ENCODE peak calls at places on chromosomes 1 and 21, in five cellular contexts. C is CD8-positive, alpha-beta memory T cell; U is tibial nerve; J is upper lobe of left lung; P is iPS DF 6.9. A is an unnamed sample.

GRCh38 chr1:17586172-17586963 is 46.9 kb downstream of the ARHGEF10L start:
- DNase-seq in C (no peak), U (no peak), J (no peak), P (no peak), A (no peak)

GRCh38 chr1:73333847-73334503 is 864.0 kb downstream of the LRRIQ3 start:
- DNase-seq in C (no peak), U (no peak), J (no peak), P (no peak), A (no peak)

GRCh38 chr1:99554727-99555126 is 91.2 kb upstream of the PALMD start:
- DNase-seq in C (no peak), U (no peak), J (no peak), P (no peak), A (no peak)

GRCh38 chr1:3003941-3004270 is 17.4 kb upstream of the ACTRT2 start:
- DNase-seq in C (no peak), U (no peak), J (peak; percentile 48), P (no peak), A (no peak)

GRCh38 chr1:24191860-24192259 is 4.8 kb upstream of the IFNLR1 start:
- DNase-seq in C (no peak), U (no peak), J (no peak), P (no peak), A (no peak)

GRCh38 chr1:200628223-200628868 is 7.8 kb upstream of the KIF14 start:
- DNase-seq in C (peak; percentile 20), U (no peak), J (no peak), P (no peak), A (no peak)

GRCh38 chr1:52672946-52673345 is 25.2 kb downstream of the COA7 start:
- DNase-seq in C (no peak), U (no peak), J (no peak), P (no peak), A (no peak)

GRCh38 chr1:92951141-92951582 is 10.1 kb downstream of the DIPK1A start:
- DNase-seq in C (no peak), U (no peak), J (no peak), P (no peak), A (no peak)

GRCh38 chr1:54252371-54252770 is 52.4 kb downstream of the MRPL37 start:
- DNase-seq in C (no peak), U (no peak), J (no peak), P (no peak), A (no peak)

GRCh38 chr21:24045775-24046215 is 1561.5 kb downstream of the MRPL39 start:
- DNase-seq in C (no peak), U (peak; percentile 41), J (no peak), P (no peak), A (peak; percentile 77)

GRCh38 chr1:152941037-152941700 is 5.8 kb upstream of the SPRR5 start:
- DNase-seq in C (no peak), U (no peak), J (no peak), P (no peak), A (no peak)

GRCh38 chr1:225853441-225853840 is 28.7 kb downstream of the TMEM63A start:
- DNase-seq in C (no peak), U (no peak), J (no peak), P (no peak), A (no peak)

GRCh38 chr1:119372493-119373086 is 4.0 kb downstream of the HAO2 start:
- DNase-seq in C (no peak), U (no peak), J (no peak), P (peak; percentile 64), A (no peak)

GRCh38 chr1:153921080-153921802 is 1.5 kb downstream of the GATAD2B start:
- DNase-seq in C (no peak), U (no peak), J (no peak), P (no peak), A (no peak)

GRCh38 chr1:54052470-54052933 is 502 bp downstream of the TMEM59 start:
- DNase-seq in C (peak; percentile 43), U (no peak), J (no peak), P (no peak), A (no peak)

GRCh38 chr1:72006092-72006491 is 276.2 kb downstream of the NEGR1 start:
- DNase-seq in C (no peak), U (no peak), J (no peak), P (no peak), A (no peak)

GRCh38 chr1:56034847-56035483 is 544.4 kb downstream of the PLPP3 start:
- DNase-seq in C (no peak), U (no peak), J (no peak), P (no peak), A (no peak)

GRCh38 chr1:15578921-15579682 is 5.7 kb downstream of the AGMAT start:
- DNase-seq in C (no peak), U (no peak), J (no peak), P (no peak), A (no peak)

GRCh38 chr1:80656011-80656627 is 1144.6 kb upstream of the ADGRL2 start:
- DNase-seq in C (no peak), U (no peak), J (no peak), P (no peak), A (no peak)

GRCh38 chr1:234851450-234852438 is 241.8 kb upstream of the IRF2BP2 start:
- DNase-seq in C (no peak), U (no peak), J (no peak), P (no peak), A (no peak)

GRCh38 chr1:42403880-42404400 is 23.3 kb downstream of the RIMKLA start:
- DNase-seq in C (no peak), U (no peak), J (no peak), P (no peak), A (no peak)

GRCh38 chr1:77100870-77101269 is 118.4 kb downstream of the PIGK start:
- DNase-seq in C (no peak), U (no peak), J (no peak), P (no peak), A (no peak)

GRCh38 chr1:202964755-202965440 is 2.2 kb downstream of the CYB5R1 start:
- DNase-seq in C (no peak), U (no peak), J (no peak), P (no peak), A (no peak)

GRCh38 chr1:11519629-11520031 is 40.7 kb downstream of the DISP3 start:
- DNase-seq in C (no peak), U (no peak), J (no peak), P (no peak), A (no peak)

GRCh38 chr1:13593511-13594131 is 10.0 kb downstream of the PDPN start:
- DNase-seq in C (no peak), U (peak; percentile 45), J (no peak), P (no peak), A (peak; percentile 69)

GRCh38 chr1:5830771-5831599 is 161.2 kb downstream of the NPHP4 start:
- DNase-seq in C (no peak), U (no peak), J (peak; percentile 50), P (peak; percentile 87), A (no peak)

GRCh38 chr1:34984435-34985062 is 598 bp downstream of the TMEM35B start:
- DNase-seq in C (no peak), U (no peak), J (no peak), P (no peak), A (peak; percentile 65)

GRCh38 chr1:48744032-48744431 is 32.7 kb downstream of the BEND5 start:
- DNase-seq in C (no peak), U (no peak), J (no peak), P (no peak), A (no peak)

GRCh38 chr21:26506951-26507350 is 66.1 kb downstream of the CYYR1 start:
- DNase-seq in C (no peak), U (no peak), J (no peak), P (no peak), A (no peak)

GRCh38 chr1:220526294-220526693 is 1.6 kb upstream of the MARK1 start:
- DNase-seq in C (no peak), U (no peak), J (no peak), P (no peak), A (no peak)

GRCh38 chr1:235597867-235598553 is 51.6 kb downstream of the GNG4 start:
- DNase-seq in C (no peak), U (no peak), J (no peak), P (no peak), A (no peak)

GRCh38 chr1:58888776-58889341 is 105.0 kb upstream of the JUN start:
- DNase-seq in C (no peak), U (no peak), J (no peak), P (no peak), A (no peak)

GRCh38 chr1:37255111-37255795 is 219.1 kb upstream of the ZC3H12A start:
- DNase-seq in C (no peak), U (no peak), J (no peak), P (peak; percentile 68), A (no peak)

DNA sequence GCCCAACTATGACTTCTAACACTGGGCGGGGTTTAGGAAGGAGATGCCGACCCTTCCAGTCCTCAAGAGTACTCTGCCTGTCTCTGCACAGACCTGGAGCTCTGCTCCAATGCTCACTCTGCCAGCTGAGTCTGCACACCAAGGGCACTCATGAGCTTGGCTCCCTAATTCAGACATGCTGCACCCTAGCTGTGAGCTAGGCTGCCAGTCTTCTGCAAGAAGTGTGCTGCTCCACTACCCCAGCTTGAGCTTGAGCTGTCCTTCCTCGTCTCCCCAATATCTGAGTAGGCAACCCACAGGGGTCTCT is 13.2 kb downstream of the TP53BP2 start:
- DNase-seq in C (no peak), U (no peak), J (no peak), P (no peak), A (no peak)
- H3K4me1 ChIP-seq in C (peaks cover 61% of the 10 kb centered on the region), U (peaks cover 34% of the 10 kb centered on the region), J (peaks cover 55% of the 10 kb centered on the region), P (peaks cover 3% of the 10 kb centered on the region), A (peaks cover 66% of the 10 kb centered on the region)

GRCh38 chr1:181086926-181087325 is 1.6 kb upstream of the IER5 start:
- DNase-seq in C (no peak), U (no peak), J (no peak), P (no peak), A (no peak)
- H3K4me3 ChIP-seq in C (no peak overlapping the region), U (no peak overlapping the region), J (no peak overlapping the region), P (no peak overlapping the region), A (no peak overlapping the region)

GRCh38 chr1:64470670-64471217 is 815 bp downstream of the CACHD1 start:
- DNase-seq in C (no peak), U (no peak), J (peak; percentile 90), P (no peak), A (no peak)

GRCh38 chr1:64472805-64473204 is 2.9 kb downstream of the CACHD1 start:
- DNase-seq in C (no peak), U (no peak), J (no peak), P (peak; percentile 98), A (no peak)

GRCh38 chr1:64471724-64472276 is 1.9 kb downstream of the CACHD1 start:
- DNase-seq in C (no peak), U (no peak), J (no peak), P (no peak), A (no peak)

GRCh38 chr1:64469977-64470669 is at the start of gene CACHD1:
- DNase-seq in C (no peak), U (peak; percentile 42), J (peak; percentile 94), P (no peak), A (peak; percentile 86)

GRCh38 chr1:64471218-64471719 is 1.3 kb downstream of the CACHD1 start:
- DNase-seq in C (no peak), U (no peak), J (peak; percentile 86), P (no peak), A (no peak)
- H3K4me1 ChIP-seq in C (no peaks in the 10 kb centered on the region), U (no peaks in the 10 kb centered on the region), J (peaks cover 37% of the 10 kb centered on the region), P (peaks cover 11% of the 10 kb centered on the region), A (no peaks in the 10 kb centered on the region)

GRCh38 chr21:41529769-41530168 is 21.8 kb upstream of the TMPRSS2 start:
- DNase-seq in C (no peak), U (no peak), J (no peak), P (no peak), A (no peak)

GRCh38 chr21:41526478-41527087 is 18.6 kb upstream of the TMPRSS2 start:
- DNase-seq in C (no peak), U (no peak), J (no peak), P (no peak), A (no peak)

GRCh38 chr21:41536076-41536826 is 28.3 kb upstream of the TMPRSS2 start:
- DNase-seq in C (no peak), U (no peak), J (no peak), P (no peak), A (no peak)

GRCh38 chr21:41530366-41530765 is 22.4 kb upstream of the TMPRSS2 start:
- DNase-seq in C (no peak), U (no peak), J (no peak), P (no peak), A (no peak)
- H3K4me3 ChIP-seq in C (no peak overlapping the region), U (no peak overlapping the region), J (no peak overlapping the region), P (no peak overlapping the region), A (no peak overlapping the region)

A was measured in right atrium auricular region.